ENCODE peak calls at places on chromosomes 2 and 18, in six cellular contexts. U is left cardiac atrium; D is stimulated activated CD8-positive, alpha-beta memory T cell treated with anti-CD3 and anti-CD28 coated beads, Interleukin-15, amount 100 ng/mL, for 4 hours; H is CD4-positive, CD25-positive, alpha-beta regulatory T cell; W is nephron progenitor cell; S is KBM-7. L is an unnamed sample.

GRCh38 chr2:102615620-102616436 is 3.5 kb upstream of the SLC9A2 start:
- DNase-seq in U (peak), D (peak), H (no peak), W (peak), S (peak), L (peak)

GRCh38 chr18:34794346-34794745 is 84.2 kb downstream of the DTNA start:
- DNase-seq in U (no peak), D (no peak), H (no peak), W (no peak), S (no peak), L (no peak)

GRCh38 chr2:148132400-148132799 is 111.5 kb downstream of the MBD5 start:
- DNase-seq in U (no peak), D (no peak), H (no peak), W (no peak), S (no peak), L (no peak)

GRCh38 chr2:15177103-15177502 is 384.0 kb downstream of the NBAS start:
- DNase-seq in U (no peak), D (peak), H (peak), W (no peak), S (peak), L (no peak)

GRCh38 chr2:288002-288742 is at the start of gene ALKAL2:
- DNase-seq in U (no peak), D (no peak), H (no peak), W (peak), S (no peak), L (peak)

GRCh38 chr2:37560863-37561614 is 110.4 kb downstream of the CDC42EP3 start:
- DNase-seq in U (no peak), D (no peak), H (no peak), W (no peak), S (no peak), L (no peak)

GRCh38 chr18:74331404-74331803 is 15.8 kb downstream of the C18orf63 start:
- DNase-seq in U (no peak), D (no peak), H (no peak), W (no peak), S (no peak), L (no peak)

GRCh38 chr2:110904410-110905148 is 172.2 kb downstream of the ACOXL start:
- DNase-seq in U (no peak), D (no peak), H (no peak), W (no peak), S (no peak), L (no peak)

GRCh38 chr2:10490806-10491291 is 42.7 kb upstream of the ODC1 start:
- DNase-seq in U (no peak), D (no peak), H (no peak), W (no peak), S (no peak), L (peak)

GRCh38 chr2:54065411-54065810 is 50.0 kb upstream of the ACYP2 start:
- DNase-seq in U (no peak), D (no peak), H (no peak), W (no peak), S (no peak), L (no peak)

GRCh38 chr2:200993097-200993496 is 29.6 kb upstream of the ORC2 start:
- DNase-seq in U (no peak), D (no peak), H (no peak), W (no peak), S (no peak), L (no peak)

GRCh38 chr2:23859983-23860382 is 66.9 kb downstream of the ATAD2B start:
- DNase-seq in U (no peak), D (no peak), H (no peak), W (no peak), S (no peak), L (no peak)

GRCh38 chr2:209671280-209671679 is 100.4 kb upstream of the UNC80 start:
- DNase-seq in U (no peak), D (no peak), H (no peak), W (no peak), S (no peak), L (no peak)

GRCh38 chr2:149645391-149645790 is 57.8 kb upstream of the MMADHC start:
- DNase-seq in U (no peak), D (no peak), H (no peak), W (no peak), S (no peak), L (no peak)

GRCh38 chr2:107986278-107987217 is at the start of gene SLC5A7:
- DNase-seq in U (no peak), D (no peak), H (no peak), W (peak), S (no peak), L (no peak)

GRCh38 chr2:103789716-103790085 is 1027.9 kb downstream of the TMEM182 start:
- DNase-seq in U (no peak), D (no peak), H (no peak), W (no peak), S (no peak), L (no peak)

GRCh38 chr2:172693037-172693436 is 42.6 kb upstream of the RAPGEF4 start:
- DNase-seq in U (peak), D (peak), H (no peak), W (no peak), S (peak), L (peak)

GRCh38 chr2:226772389-226773179 is 27.0 kb downstream of the IRS1 start:
- DNase-seq in U (no peak), D (no peak), H (peak), W (no peak), S (peak), L (no peak)

GRCh38 chr2:133139847-133140533 is 428.3 kb downstream of the NCKAP5 start:
- DNase-seq in U (no peak), D (no peak), H (no peak), W (no peak), S (no peak), L (no peak)

GRCh38 chr18:55786651-55787272 is 198.8 kb upstream of the TCF4 start:
- DNase-seq in U (no peak), D (no peak), H (no peak), W (no peak), S (no peak), L (no peak)

GRCh38 chr2:71453404-71454220 is at the start of gene DYSF:
- DNase-seq in U (peak), D (no peak), H (no peak), W (peak), S (no peak), L (peak)

GRCh38 chr2:70995227-70995729 is 605 bp upstream of the TEX261 start:
- DNase-seq in U (no peak), D (peak), H (peak), W (peak), S (peak), L (peak)

GRCh38 chr18:22872894-22873537 is 60.1 kb upstream of the RBBP8 start:
- DNase-seq in U (no peak), D (no peak), H (peak), W (no peak), S (no peak), L (no peak)

GRCh38 chr2:235098273-235098672 is 146.5 kb downstream of the SH3BP4 start:
- DNase-seq in U (no peak), D (no peak), H (no peak), W (no peak), S (no peak), L (no peak)

GRCh38 chr2:126513033-126513432 is 142.9 kb upstream of the GYPC start:
- DNase-seq in U (no peak), D (no peak), H (no peak), W (no peak), S (no peak), L (no peak)

GRCh38 chr2:227939271-227940027 is 68.0 kb downstream of the DAW1 start:
- DNase-seq in U (no peak), D (no peak), H (no peak), W (peak), S (peak), L (no peak)